ENCODE peak calls at places on chromosomes 2 and 18, in seven cellular contexts. B, A, P, D, X, S and Y are unnamed samples.

GRCh38 chr18:7805880-7806279 is 238.8 kb downstream of the PTPRM start:
- DNase-seq in P (no peak), A (no peak), D (no peak), S (no peak), X (no peak), B (no peak), Y (no peak)

GRCh38 chr2:237456200-237456731 is 30.8 kb upstream of the MLPH start:
- DNase-seq in P (peak; percentile 72), A (peak; percentile 96), B (no peak), D (no peak), X (peak; percentile 89), S (peak; percentile 92), Y (peak; percentile 75)

GRCh38 chr2:148719195-148719749 is 74.7 kb downstream of the EPC2 start:
- DNase-seq in X (no peak), B (no peak), D (no peak), A (no peak), S (no peak), P (no peak), Y (no peak)

GRCh38 chr18:76260941-76261472 is 234.0 kb downstream of the ZNF516 start:
- DNase-seq in D (no peak), A (no peak), B (no peak), X (no peak), P (no peak), S (no peak), Y (no peak)

GRCh38 chr2:8289111-8289510 is 392.7 kb upstream of the ID2 start:
- DNase-seq in S (no peak), B (no peak), X (no peak), P (no peak), D (no peak), A (no peak), Y (no peak)

GRCh38 chr18:40431071-40431998 is 1523.7 kb upstream of the PIK3C3 start:
- DNase-seq in P (no peak), A (no peak), B (no peak), D (no peak), S (no peak), X (no peak), Y (no peak)

GRCh38 chr2:202965810-202966454 is 48.7 kb upstream of the NBEAL1 start:
- DNase-seq in D (no peak), X (no peak), S (no peak), A (no peak), P (no peak), B (peak; percentile 54), Y (no peak)

GRCh38 chr2:42754021-42754775 is 9.7 kb downstream of the OXER1 start:
- DNase-seq in A (peak; percentile 93), D (peak; percentile 87), S (peak; percentile 90), X (no peak), P (no peak), B (no peak), Y (no peak)

GRCh38 chr2:75053484-75054112 is 95.2 kb downstream of the POLE4 start:
- DNase-seq in S (no peak), B (peak; percentile 28), X (no peak), P (no peak), D (no peak), A (no peak), Y (no peak)

GRCh38 chr2:38771632-38772031 is 6.4 kb upstream of the GEMIN6 start:
- DNase-seq in A (no peak), X (no peak), D (no peak), P (no peak), S (no peak), B (no peak), Y (no peak)

GRCh38 chr2:11065833-11066232 is 89.4 kb upstream of the SLC66A3 start:
- DNase-seq in B (no peak), X (no peak), P (no peak), D (no peak), A (no peak), S (no peak), Y (no peak)

GRCh38 chr2:31440764-31441163 is 26.2 kb upstream of the XDH start:
- DNase-seq in A (no peak), D (no peak), B (no peak), P (no peak), X (no peak), S (no peak), Y (no peak)

GRCh38 chr18:58584219-58585127 is 44.4 kb downstream of the ALPK2 start:
- DNase-seq in S (no peak), X (no peak), D (no peak), P (no peak), A (no peak), B (no peak), Y (no peak)

GRCh38 chr2:46562451-46562841 is 83.1 kb downstream of the TMEM247 start:
- DNase-seq in X (no peak), D (no peak), S (no peak), P (no peak), B (no peak), A (no peak), Y (no peak)

GRCh38 chr18:59075923-59076322 is 63.8 kb upstream of the SEC11C start:
- DNase-seq in B (no peak), D (no peak), A (no peak), S (no peak), X (no peak), P (no peak), Y (no peak)

GRCh38 chr2:98898423-98898841 is 37.6 kb downstream of the CRACDL start:
- DNase-seq in A (no peak), B (no peak), D (no peak), X (no peak), S (no peak), P (no peak), Y (no peak)

GRCh38 chr2:19738707-19739106 is 163.1 kb downstream of the TTC32 start:
- DNase-seq in S (peak; percentile 77), P (peak; percentile 50), D (no peak), X (peak; percentile 89), B (no peak), A (peak; percentile 89), Y (no peak)

GRCh38 chr2:17604050-17604449 is 63.6 kb downstream of the VSNL1 start:
- DNase-seq in X (no peak), B (no peak), P (no peak), A (no peak), D (no peak), S (no peak), Y (no peak)

GRCh38 chr2:173053043-173053699 is 22.5 kb upstream of the MAP3K20 start:
- DNase-seq in D (no peak), X (no peak), B (no peak), P (no peak), S (no peak), A (no peak), Y (no peak)

GRCh38 chr2:116510117-116510671 is 1304.3 kb upstream of the DDX18 start:
- DNase-seq in X (no peak), B (no peak), A (no peak), S (no peak), P (no peak), D (no peak), Y (no peak)

GRCh38 chr2:197294260-197294659 is 16.3 kb downstream of the ANKRD44 start:
- DNase-seq in D (no peak), X (no peak), S (no peak), P (no peak), B (no peak), A (no peak), Y (no peak)

GRCh38 chr18:44725300-44726096 is 44.8 kb downstream of the SETBP1 start:
- DNase-seq in A (peak; percentile 73), P (peak; percentile 33), B (no peak), X (peak; percentile 49), S (no peak), D (peak; percentile 85), Y (peak; percentile 43)

GRCh38 chr2:226873051-226873620 is 37.3 kb downstream of the RHBDD1 start:
- DNase-seq in S (no peak), X (no peak), A (no peak), P (no peak), B (no peak), D (no peak), Y (no peak)

GRCh38 chr2:101120124-101120996 is 30.8 kb downstream of the TBC1D8 start:
- DNase-seq in A (peak; percentile 93), S (peak; percentile 97), B (peak; percentile 32), P (peak; percentile 57), X (peak; percentile 94), D (no peak), Y (peak; percentile 79)

GRCh38 chr2:69166812-69167468 is 154.0 kb downstream of the ANTXR1 start:
- DNase-seq in A (no peak), S (no peak), P (no peak), B (no peak), D (no peak), X (peak; percentile 42), Y (no peak)

GRCh38 chr2:229715895-229716507 is 1.6 kb upstream of the DNER start:
- DNase-seq in S (no peak), D (no peak), X (no peak), A (no peak), P (no peak), B (peak; percentile 48), Y (no peak)
- TF ChIP-seq CTCF in S (no peak), D (no peak), X (no peak), A (no peak), P (no peak), B (peak; percentile 81), Y (no peak)

GRCh38 chr2:152548111-152548875 is 169.0 kb downstream of the PRPF40A start:
- DNase-seq in D (no peak), X (no peak), B (no peak), P (no peak), S (no peak), A (no peak), Y (no peak)
- H3K4me3 ChIP-seq in D (no peak overlapping the region), X (no peak overlapping the region), B (no peak overlapping the region), P (no peak overlapping the region), S (no peak overlapping the region), A (no peak overlapping the region), Y (no peak overlapping the region)

DNA sequence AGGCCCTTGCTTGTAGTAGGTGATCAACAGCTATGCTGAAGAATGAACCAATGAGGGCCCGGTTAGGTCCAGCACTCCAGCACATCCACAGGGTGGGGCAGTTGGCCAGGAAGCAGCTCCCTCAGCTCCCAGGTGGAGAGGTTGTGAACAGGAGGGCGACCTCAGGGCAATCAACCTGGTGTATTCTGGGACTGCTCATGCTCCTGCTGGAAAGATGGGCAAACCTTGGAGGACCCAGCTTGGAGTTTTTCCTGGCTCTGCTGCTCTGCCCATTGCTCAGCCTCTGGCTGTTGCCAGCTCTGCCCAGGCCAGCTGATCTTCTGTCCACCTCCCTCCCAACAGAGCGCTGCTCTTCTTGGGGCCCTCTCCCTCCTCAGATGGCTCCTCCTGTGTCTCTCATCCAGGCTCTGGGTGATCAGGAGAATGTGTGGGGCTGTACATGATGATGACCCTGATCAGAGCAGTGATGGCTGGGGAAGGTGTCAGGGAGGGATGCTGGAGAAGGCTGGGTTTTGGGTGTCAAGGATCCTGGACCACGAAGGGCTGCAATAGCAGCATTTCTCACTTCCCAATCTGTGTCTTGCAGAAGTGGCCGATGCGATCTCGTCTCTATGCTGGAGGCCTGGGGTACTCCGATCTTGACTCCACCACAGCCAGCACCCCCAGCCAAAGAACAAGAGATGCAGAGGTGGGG is 3.4 kb downstream of the TCF23 start:
- DNase-seq in A (no peak), S (no peak), P (no peak), D (peak; percentile 57), B (no peak), X (no peak), Y (no peak)
- H3K4me1 ChIP-seq in A (no peaks in the 10 kb centered on the region), S (no peaks in the 10 kb centered on the region), P (no peaks in the 10 kb centered on the region), D (no peaks in the 10 kb centered on the region), B (no peaks in the 10 kb centered on the region), X (no peaks in the 10 kb centered on the region), Y (no peaks in the 10 kb centered on the region)

DNA sequence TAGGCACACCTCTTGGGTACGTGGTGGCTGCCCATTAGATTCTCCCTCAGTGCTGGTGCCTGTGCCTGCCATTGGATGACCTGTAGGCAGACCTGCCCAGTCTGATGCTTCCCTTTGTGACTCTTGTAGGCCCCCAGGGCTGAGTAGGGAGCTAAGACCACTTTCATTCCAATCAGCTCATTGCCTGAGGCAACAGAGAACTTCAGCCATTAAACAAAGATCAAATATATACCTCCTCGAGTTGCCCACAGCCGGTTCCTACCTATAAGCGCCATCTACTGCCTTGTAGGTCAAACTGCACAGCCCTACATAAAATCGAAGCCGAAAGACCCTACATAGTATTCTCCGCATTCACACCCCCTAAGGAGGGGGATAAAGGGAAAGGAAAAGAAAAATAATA is 184.6 kb downstream of the ETAA1 start:
- DNase-seq in B (peak; percentile 25), D (no peak), A (no peak), S (no peak), P (no peak), X (no peak), Y (no peak)
- TF ChIP-seq CTCF in B (peak; percentile 60), D (no peak), A (no peak), S (no peak), P (no peak), X (no peak), Y (no peak)